ENCODE peak calls at places on chromosomes 6 and 20, in five cellular contexts. X is AG09319; K is left kidney; H is activated CD4-positive, alpha-beta T cell treated with anti-CD3 and anti-CD28 coated beads, Interleukin-2, amount 50 U/mL, for 1 hour; U is ACHN. D is an unnamed sample.

GRCh38 chr20:33450867-33451266 is 7.3 kb upstream of the SNTA1 start:
- DNase-seq in X (no peak), K (no peak), H (no peak), U (no peak), D (no peak)

GRCh38 chr6:72984981-72985665 is 240.2 kb downstream of the KHDC1L start:
- DNase-seq in X (peak), K (no peak), H (no peak), U (no peak), D (no peak)

GRCh38 chr6:157769776-157770430 is 53.1 kb upstream of the SNX9 start:
- DNase-seq in X (no peak), K (peak), H (no peak), U (no peak), D (no peak)

GRCh38 chr20:49750611-49751396 is 37.1 kb upstream of the B4GALT5 start:
- DNase-seq in X (no peak), K (no peak), H (no peak), U (no peak), D (no peak)

GRCh38 chr6:133350928-133351327 is 109.8 kb downstream of the EYA4 start:
- DNase-seq in X (no peak), K (no peak), H (no peak), U (no peak), D (no peak)

GRCh38 chr6:14224359-14225103 is 107.0 kb downstream of the CD83 start:
- DNase-seq in X (no peak), K (no peak), H (no peak), U (no peak), D (no peak)

GRCh38 chr6:23414204-23414501 is 711.9 kb upstream of the NRSN1 start:
- DNase-seq in X (peak), K (peak), H (no peak), U (peak), D (no peak)

GRCh38 chr6:116386581-116387299 is 16.0 kb downstream of the DSE start:
- DNase-seq in X (peak), K (no peak), H (no peak), U (peak), D (no peak)

GRCh38 chr6:124812067-124812466 is 150.2 kb upstream of the RNF217 start:
- DNase-seq in X (no peak), K (no peak), H (no peak), U (no peak), D (no peak)

GRCh38 chr6:1987640-1988039 is 257.8 kb downstream of the GMDS start:
- DNase-seq in X (peak), K (no peak), H (no peak), U (no peak), D (no peak)

GRCh38 chr20:36062799-36063198 is 91.7 kb upstream of the EPB41L1 start:
- DNase-seq in X (no peak), K (no peak), H (no peak), U (no peak), D (no peak)

GRCh38 chr20:11917663-11918062 is at the start of gene BTBD3:
- DNase-seq in X (peak), K (peak), H (no peak), U (peak), D (no peak)

GRCh38 chr6:145815875-145816274 is 1.3 kb upstream of the FBXO30 start:
- DNase-seq in X (no peak), K (peak), H (no peak), U (no peak), D (no peak)

GRCh38 chr20:19590382-19590781 is 167.7 kb upstream of the RIN2 start:
- DNase-seq in X (no peak), K (no peak), H (no peak), U (no peak), D (no peak)

GRCh38 chr6:132764370-132764769 is 6.7 kb upstream of the VNN2 start:
- DNase-seq in X (peak), K (peak), H (no peak), U (peak), D (no peak)

GRCh38 chr20:40562031-40562430 is 127.0 kb downstream of the MAFB start:
- DNase-seq in X (no peak), K (peak), H (no peak), U (no peak), D (no peak)

GRCh38 chr20:62451156-62451767 is 23.9 kb upstream of the RBBP8NL start:
- DNase-seq in X (no peak), K (no peak), H (no peak), U (no peak), D (no peak)

GRCh38 chr6:169991913-169992312 is 240.5 kb downstream of the ERMARD start:
- DNase-seq in X (no peak), K (no peak), H (no peak), U (no peak), D (no peak)

GRCh38 chr6:63049216-63049615 is 162.1 kb upstream of the FKBP1C start:
- DNase-seq in X (no peak), K (no peak), H (no peak), U (no peak), D (no peak)

GRCh38 chr6:84350397-84350796 is 123.0 kb upstream of the CEP162 start:
- DNase-seq in X (no peak), K (no peak), H (no peak), U (no peak), D (no peak)

GRCh38 chr20:57698191-57698866 is 11.5 kb downstream of the PMEPA1 start:
- DNase-seq in X (peak), K (no peak), H (peak), U (peak), D (peak)

GRCh38 chr20:6162239-6162638 is 39.4 kb upstream of the FERMT1 start:
- DNase-seq in X (peak), K (peak), H (no peak), U (no peak), D (no peak)

GRCh38 chr6:66897576-66897975 is 1190.5 kb upstream of the EYS start:
- DNase-seq in X (no peak), K (no peak), H (no peak), U (peak), D (no peak)

GRCh38 chr20:14332796-14333345 is 4.5 kb downstream of the FLRT3 start:
- DNase-seq in X (no peak), K (no peak), H (no peak), U (no peak), D (no peak)

GRCh38 chr6:152461556-152461955 is 175.6 kb downstream of the SYNE1 start:
- DNase-seq in X (no peak), K (no peak), H (no peak), U (peak), D (no peak)

GRCh38 chr6:5894357-5894756 is 112.4 kb downstream of the NRN1 start:
- DNase-seq in X (no peak), K (no peak), H (no peak), U (no peak), D (no peak)

GRCh38 chr6:165571721-165572132 is 91.3 kb downstream of the PDE10A start:
- DNase-seq in X (no peak), K (peak), H (no peak), U (peak), D (no peak)

GRCh38 chr20:43752561-43753301 is 25.9 kb upstream of the GTSF1L start:
- DNase-seq in X (peak), K (no peak), H (no peak), U (peak), D (no peak)

GRCh38 chr6:158863646-158864045 is 44.5 kb upstream of the EZR start:
- DNase-seq in X (no peak), K (no peak), H (no peak), U (peak), D (no peak)

GRCh38 chr6:41200296-41200900 is 551 bp downstream of the TREML2 start:
- DNase-seq in X (no peak), K (peak), H (peak), U (no peak), D (peak)

GRCh38 chr20:14783766-14784165 is 446.4 kb upstream of the FLRT3 start:
- DNase-seq in X (no peak), K (no peak), H (no peak), U (no peak), D (no peak)

GRCh38 chr6:52550014-52550575 is 26.8 kb downstream of the TRAM2 start:
- DNase-seq in X (no peak), K (no peak), H (no peak), U (no peak), D (no peak)

GRCh38 chr20:60395993-60396392 is 437.8 kb downstream of the CDH26 start:
- DNase-seq in X (no peak), K (no peak), H (no peak), U (no peak), D (no peak)